ENCODE peak calls at places on chromosomes 7 and 10, in seven cellular contexts. J is IMR-90, L is mesenchymal stem cell, F is H9, P is mesendoderm, G is H1, E is trophoblast cell. R is an unnamed sample.

GRCh38 chr7:37541810-37542443 is 93.3 kb upstream of the ELMO1 start:
- DNase-seq in J (no peak), L (no peak), F (no peak), P (no peak), G (no peak), E (no peak), R (no peak)

GRCh38 chr7:4837814-4838625 is 23.8 kb downstream of the PAPOLB start:
- DNase-seq in J (no peak), L (no peak), F (no peak), P (peak), G (no peak), E (peak), R (no peak)

GRCh38 chr10:19706904-19707303 is 109.3 kb upstream of the PLXDC2 start:
- DNase-seq in J (no peak), L (no peak), F (no peak), P (no peak), G (no peak), E (peak), R (no peak)

GRCh38 chr10:108413954-108414353 is 1249.4 kb upstream of the SORCS1 start:
- DNase-seq in J (no peak), L (no peak), F (no peak), P (no peak), G (no peak), E (no peak), R (no peak)

GRCh38 chr10:25824050-25824449 is 110.0 kb upstream of the MYO3A start:
- DNase-seq in J (no peak), L (no peak), F (no peak), P (peak), G (no peak), E (no peak), R (no peak)

GRCh38 chr7:351681-352480 is 61.9 kb downstream of the FOXL3 start:
- DNase-seq in J (no peak), L (no peak), F (no peak), P (no peak), G (no peak), E (no peak), R (no peak)

GRCh38 chr7:147509052-147509480 is 1081.5 kb upstream of the C7orf33 start:
- DNase-seq in J (peak), L (no peak), F (no peak), P (no peak), G (no peak), E (peak), R (no peak)

GRCh38 chr10:86362129-86362527 is 4.5 kb downstream of the GRID1 start:
- DNase-seq in J (no peak), L (no peak), F (peak), P (no peak), G (no peak), E (no peak), R (no peak)

GRCh38 chr7:84042110-84042539 is 152.5 kb downstream of the SEMA3A start:
- DNase-seq in J (peak), L (peak), F (no peak), P (peak), G (no peak), E (peak), R (no peak)

GRCh38 chr7:92447239-92448184 is at the start of gene GATAD1:
- DNase-seq in J (peak), L (peak), F (peak), P (peak), G (peak), E (peak), R (peak)

GRCh38 chr7:101927389-101928306 is 110.2 kb downstream of the CUX1 start:
- DNase-seq in J (no peak), L (peak), F (no peak), P (no peak), G (no peak), E (peak), R (no peak)

GRCh38 chr7:151886783-151887182 is 9.9 kb upstream of the PRKAG2 start:
- DNase-seq in J (no peak), L (no peak), F (no peak), P (no peak), G (no peak), E (no peak), R (no peak)

GRCh38 chr10:131400518-131400917 is 89.0 kb upstream of the TCERG1L start:
- DNase-seq in J (no peak), L (no peak), F (no peak), P (no peak), G (no peak), E (no peak), R (no peak)

GRCh38 chr10:89845541-89846275 is 144.3 kb downstream of the KIF20B start:
- DNase-seq in J (peak), L (peak), F (no peak), P (peak), G (no peak), E (peak), R (no peak)

GRCh38 chr10:101569465-101569837 is 18.6 kb downstream of the POLL start:
- DNase-seq in J (no peak), L (no peak), F (no peak), P (peak), G (no peak), E (no peak), R (no peak)

GRCh38 chr10:132111871-132112341 is 46.2 kb downstream of the JAKMIP3 start:
- DNase-seq in J (no peak), L (no peak), F (no peak), P (no peak), G (no peak), E (no peak), R (no peak)

GRCh38 chr7:115116773-115117715 is 195.2 kb downstream of the MDFIC start:
- DNase-seq in J (no peak), L (no peak), F (no peak), P (no peak), G (no peak), E (no peak), R (no peak)

GRCh38 chr7:4169505-4169904 is 512.6 kb upstream of the FOXK1 start:
- DNase-seq in J (no peak), L (peak), F (no peak), P (no peak), G (no peak), E (peak), R (no peak)

GRCh38 chr7:29457141-29457561 is 106.5 kb upstream of the PRR15 start:
- DNase-seq in J (no peak), L (peak), F (no peak), P (peak), G (no peak), E (peak), R (peak)

GRCh38 chr7:111741811-111742240 is 179.5 kb upstream of the IMMP2L start:
- DNase-seq in J (peak), L (peak), F (peak), P (peak), G (no peak), E (peak), R (peak)

GRCh38 chr10:109881481-109881880 is 41.8 kb downstream of the XPNPEP1 start:
- DNase-seq in J (no peak), L (no peak), F (no peak), P (no peak), G (no peak), E (no peak), R (no peak)

GRCh38 chr10:119268871-119269506 is 61.6 kb downstream of the GRK5 start:
- DNase-seq in J (peak), L (peak), F (no peak), P (no peak), G (no peak), E (no peak), R (no peak)

GRCh38 chr10:59064759-59065498 is 111.5 kb upstream of the PHYHIPL start:
- DNase-seq in J (no peak), L (no peak), F (no peak), P (no peak), G (no peak), E (no peak), R (no peak)

GRCh38 chr7:63927261-63927660 is 71.4 kb upstream of the ZNF722 start:
- DNase-seq in J (no peak), L (no peak), F (no peak), P (no peak), G (no peak), E (no peak), R (no peak)

GRCh38 chr10:930415-931325 is 835 bp downstream of the LARP4B start:
- DNase-seq in J (peak), L (peak), F (peak), P (peak), G (no peak), E (peak), R (peak)

GRCh38 chr10:69786791-69787190 is 14.9 kb upstream of the COL13A1 start:
- DNase-seq in J (peak), L (peak), F (no peak), P (peak), G (no peak), E (peak), R (no peak)

GRCh38 chr10:6918305-6918704 is 338.2 kb upstream of the PRKCQ start:
- DNase-seq in J (no peak), L (no peak), F (peak), P (peak), G (peak), E (peak), R (no peak)

GRCh38 chr10:124686707-124687376 is 57.3 kb downstream of the FAM53B start:
- DNase-seq in J (no peak), L (no peak), F (no peak), P (no peak), G (no peak), E (no peak), R (no peak)

GRCh38 chr10:112732277-112732891 is 217.7 kb upstream of the TCF7L2 start:
- DNase-seq in J (no peak), L (peak), F (no peak), P (peak), G (no peak), E (peak), R (peak)

GRCh38 chr10:88792656-88793055 is 9.9 kb upstream of the LIPM start:
- DNase-seq in J (peak), L (peak), F (no peak), P (no peak), G (no peak), E (peak), R (no peak)

GRCh38 chr10:86803156-86803555 is 46.7 kb downstream of the BMPR1A start:
- DNase-seq in J (no peak), L (no peak), F (no peak), P (no peak), G (no peak), E (peak), R (no peak)

GRCh38 chr7:36563706-36564325 is 160.5 kb downstream of the AOAH start:
- DNase-seq in J (peak), L (peak), F (no peak), P (no peak), G (no peak), E (peak), R (no peak)

GRCh38 chr7:80900583-80901576 is 18.0 kb downstream of the SEMA3C start:
- DNase-seq in J (peak), L (peak), F (no peak), P (no peak), G (no peak), E (no peak), R (no peak)

GRCh38 chr10:73344267-73344666 is 14.4 kb downstream of the CFAP70 start:
- DNase-seq in J (no peak), L (no peak), F (no peak), P (no peak), G (no peak), E (no peak), R (no peak)

GRCh38 chr10:132616995-132617780 is 79.6 kb downstream of the INPP5A start:
- DNase-seq in J (no peak), L (no peak), F (no peak), P (no peak), G (no peak), E (no peak), R (no peak)

GRCh38 chr7:7816084-7816483 is 97.7 kb upstream of the RPA3 start:
- DNase-seq in J (no peak), L (no peak), F (no peak), P (no peak), G (no peak), E (no peak), R (no peak)

GRCh38 chr7:47636693-47637175 is 54.8 kb upstream of the TNS3 start:
- DNase-seq in J (no peak), L (no peak), F (no peak), P (no peak), G (no peak), E (no peak), R (no peak)

GRCh38 chr7:47634273-47634672 is 52.4 kb upstream of the TNS3 start:
- DNase-seq in J (peak), L (no peak), F (no peak), P (no peak), G (no peak), E (peak), R (no peak)

GRCh38 chr7:47633134-47633533 is 51.2 kb upstream of the TNS3 start:
- DNase-seq in J (no peak), L (no peak), F (no peak), P (no peak), G (no peak), E (no peak), R (no peak)

GRCh38 chr7:47636111-47636692 is 54.3 kb upstream of the TNS3 start:
- DNase-seq in J (no peak), L (no peak), F (no peak), P (no peak), G (no peak), E (no peak), R (no peak)

GRCh38 chr7:47635091-47636090 is 53.5 kb upstream of the TNS3 start:
- DNase-seq in J (no peak), L (no peak), F (peak), P (peak), G (no peak), E (peak), R (no peak)
- H2AK5ac ChIP-seq in J (peak), L (no peak), F (no peak), P (no peak), G (no peak), E (peak), R (peak)

DNA sequence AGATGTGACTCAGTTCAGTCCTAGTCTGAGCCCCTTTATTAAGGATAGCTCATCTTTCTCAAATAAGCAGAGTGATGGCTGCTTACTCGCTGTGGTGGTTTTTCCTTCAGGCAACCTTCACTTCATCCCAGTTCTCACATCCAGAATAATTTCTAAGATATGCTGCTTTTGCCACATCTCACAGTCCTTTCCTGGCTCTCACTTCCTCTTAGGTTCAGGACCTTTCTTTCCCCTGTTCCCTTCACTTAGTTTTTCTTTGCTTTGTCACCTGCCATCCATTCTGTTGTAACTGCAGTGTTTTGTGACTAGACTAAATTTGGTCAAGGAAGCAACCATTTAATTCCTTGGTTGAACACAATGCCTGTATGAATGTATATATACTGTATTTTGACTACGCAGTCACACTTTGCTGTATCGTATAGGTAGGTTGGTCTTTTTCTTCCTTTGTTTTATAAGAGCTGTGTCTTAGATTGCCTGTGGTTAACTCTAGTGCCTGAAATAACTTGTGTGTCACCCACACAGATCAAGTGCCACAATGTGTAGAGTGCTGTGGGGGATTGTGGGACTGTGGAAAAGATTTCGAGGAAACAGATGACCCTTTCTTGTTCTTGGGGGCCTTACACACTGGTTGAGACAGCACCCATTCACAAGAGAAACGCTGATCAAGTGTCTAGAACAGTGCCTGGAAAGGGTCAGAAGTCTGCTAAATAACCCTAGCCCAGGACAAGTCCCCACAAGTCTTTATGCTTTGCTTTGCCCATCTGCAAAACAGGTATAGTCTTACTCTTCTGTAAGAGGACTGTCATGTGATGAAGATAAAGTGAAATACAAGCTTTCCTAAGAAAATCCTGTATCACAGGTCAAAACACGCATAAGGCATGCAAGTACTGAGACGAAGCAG is 2.6 kb downstream of the ZNF655 start:
- DNase-seq in J (no peak), L (no peak), F (no peak), P (no peak), G (no peak), E (no peak), R (no peak)
- H3K4me2 ChIP-seq in J (no peak), L (no peak), F (no peak), P (no peak), G (no peak), E (no peak), R (no peak)

DNA sequence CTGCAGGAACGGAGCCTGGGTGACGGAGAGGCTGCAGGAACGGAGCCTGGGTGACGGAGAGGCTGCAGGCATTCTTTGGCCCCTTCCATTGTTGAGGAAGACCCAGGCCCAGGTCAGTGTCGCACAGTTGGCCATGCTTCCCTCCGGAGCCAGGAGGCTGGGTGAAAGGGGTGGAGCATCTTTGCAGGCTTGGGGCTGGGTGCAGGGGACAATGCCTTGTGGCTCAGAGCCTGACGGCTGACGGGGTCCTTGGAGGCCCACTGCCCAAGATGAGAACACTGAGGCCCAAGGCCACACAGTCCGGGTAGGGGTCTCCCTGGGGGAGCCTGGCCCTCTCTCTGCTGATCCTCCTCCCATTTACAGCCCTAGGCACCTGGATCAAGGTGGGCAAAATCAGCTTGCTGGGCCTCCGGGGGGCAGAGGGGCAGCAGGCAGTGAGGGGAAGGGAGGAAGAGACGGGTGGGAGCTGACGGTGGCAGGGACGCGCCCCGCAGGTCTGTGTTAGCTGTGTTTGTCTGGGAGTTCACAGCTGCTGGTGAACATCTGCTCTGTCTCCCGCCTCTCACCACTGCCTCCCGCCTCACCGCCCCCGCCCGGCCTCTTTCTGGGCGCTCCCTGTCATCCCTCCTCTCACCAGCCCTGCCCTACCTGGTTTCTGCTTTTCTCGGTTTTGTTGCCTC is 30.6 kb upstream of the PCBD1 start:
- DNase-seq in J (no peak), L (no peak), F (no peak), P (no peak), G (no peak), E (no peak), R (no peak)
- H2AK5ac ChIP-seq in J (no peak), L (no peak), F (no peak), P (no peak), G (no peak), E (no peak), R (peak)

GRCh38 chr7:100893910-100894763 is 1.6 kb downstream of the ACHE start:
- DNase-seq in J (no peak), L (no peak), F (peak), P (no peak), G (no peak), E (no peak), R (no peak)
- H3K4me2 ChIP-seq in J (no peak), L (peak), F (peak), P (peak), G (peak), E (peak), R (peak)

GRCh38 chr7:78764571-78764970 is 688.9 kb downstream of the MAGI2 start:
- DNase-seq in J (no peak), L (no peak), F (no peak), P (no peak), G (no peak), E (no peak), R (no peak)
- H2AK5ac ChIP-seq in J (no peak), L (no peak), F (no peak), P (no peak), G (no peak), E (no peak), R (no peak)

DNA sequence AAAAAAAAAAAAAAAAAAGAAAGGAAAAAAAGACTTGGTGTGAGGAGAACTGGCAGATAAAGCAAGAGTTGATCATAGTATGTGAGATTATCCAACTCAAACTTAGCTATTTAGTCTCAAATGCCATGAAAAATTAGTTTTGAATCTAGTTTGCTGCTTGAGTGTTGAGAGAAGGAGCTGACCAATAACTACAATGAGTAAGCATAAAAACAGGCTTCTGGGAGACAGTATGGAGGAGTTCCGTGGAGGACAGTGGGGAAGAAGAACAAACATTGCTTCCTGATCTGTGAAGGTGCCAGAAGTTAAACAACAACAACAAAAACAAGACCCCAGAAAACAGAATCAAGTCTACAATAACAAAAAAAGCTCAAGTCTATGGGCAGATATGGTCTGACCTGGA is 317.1 kb upstream of the POT1 start:
- DNase-seq in J (no peak), L (no peak), F (no peak), P (no peak), G (no peak), E (no peak), R (no peak)
- H3K4me2 ChIP-seq in J (no peak), L (no peak), F (no peak), P (no peak), G (no peak), E (no peak), R (no peak)

DNA sequence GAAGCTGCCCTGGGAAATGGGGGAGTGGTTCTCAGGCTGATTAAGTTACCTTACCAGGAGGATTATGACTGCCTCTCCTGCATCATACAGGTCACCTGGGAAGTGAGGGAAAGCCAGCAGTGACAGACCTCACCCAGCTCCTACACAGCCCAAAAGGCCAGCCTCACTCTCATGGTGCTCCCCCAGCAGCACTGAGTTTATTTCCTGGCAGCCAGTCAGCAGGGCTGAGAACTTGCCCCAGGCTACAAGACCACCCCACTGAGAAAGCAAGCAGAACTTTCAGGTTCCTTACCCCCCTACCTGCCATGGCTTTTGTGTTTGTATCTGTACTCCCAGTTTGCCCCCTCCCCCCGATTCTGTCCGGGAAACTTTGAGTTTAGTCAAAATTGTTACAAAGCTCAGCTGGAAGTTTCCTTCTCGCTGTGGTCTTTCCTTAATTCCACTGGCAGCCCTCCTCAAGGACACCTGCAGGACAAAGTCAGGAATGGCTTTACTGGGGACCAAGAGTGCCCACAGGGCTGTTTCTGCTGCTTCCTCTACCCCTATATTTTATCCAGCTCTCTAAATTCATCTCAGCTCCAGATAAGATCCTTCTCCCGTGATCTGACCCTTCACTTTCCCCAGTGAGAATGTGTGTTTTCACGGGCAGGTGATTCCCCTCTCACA is 649.8 kb upstream of the MBL2 start:
- DNase-seq in J (no peak), L (no peak), F (no peak), P (peak), G (no peak), E (no peak), R (no peak)
- H2AK5ac ChIP-seq in J (no peak), L (no peak), F (no peak), P (no peak), G (no peak), E (no peak), R (no peak)

R was measured in neuronal stem cell.